ENCODE peak calls at places on chromosomes 1 and 21, in six cellular contexts. C is aorta, H is left ventricle myocardium inferior, U is skeletal muscle cell, J is prostate gland, A is HL-60. K is an unnamed sample.

GRCh38 chr1:226821719-226822085 is 48.7 kb upstream of the PSEN2 start:
- DNase-seq in C (no peak), H (no peak), U (no peak), J (no peak), A (no peak), K (no peak)

GRCh38 chr21:33578959-33579542 is 9.4 kb downstream of the DONSON start:
- DNase-seq in C (no peak), H (no peak), U (no peak), J (no peak), A (no peak), K (no peak)

GRCh38 chr1:7313081-7313546 is 458.0 kb upstream of the VAMP3 start:
- DNase-seq in C (no peak), H (no peak), U (no peak), J (no peak), A (no peak), K (no peak)

GRCh38 chr1:52343982-52344381 is 22.0 kb downstream of the CC2D1B start:
- DNase-seq in C (no peak), H (no peak), U (no peak), J (no peak), A (no peak), K (no peak)

GRCh38 chr1:159854101-159854692 is 8.3 kb downstream of the VSIG8 start:
- DNase-seq in C (peak), H (peak), U (no peak), J (peak), A (no peak), K (peak)

GRCh38 chr1:49046305-49046704 is 269.6 kb upstream of the BEND5 start:
- DNase-seq in C (no peak), H (no peak), U (no peak), J (no peak), A (no peak), K (no peak)

GRCh38 chr1:96746440-96747223 is 25.0 kb downstream of the PTBP2 start:
- DNase-seq in C (no peak), H (no peak), U (no peak), J (no peak), A (no peak), K (no peak)

GRCh38 chr21:42737969-42738590 is 84.7 kb downstream of the PDE9A start:
- DNase-seq in C (no peak), H (peak), U (no peak), J (no peak), A (peak), K (peak)

GRCh38 chr1:179190861-179191260 is 38.6 kb downstream of the ABL2 start:
- DNase-seq in C (no peak), H (no peak), U (no peak), J (no peak), A (no peak), K (no peak)

GRCh38 chr1:37515185-37516034 is 844 bp upstream of the MEAF6 start:
- DNase-seq in C (no peak), H (no peak), U (no peak), J (no peak), A (no peak), K (peak)
- H3K4me3 ChIP-seq in C (peak), H (peak), U (peak), J (peak), A (peak), K (peak)

GRCh38 chr1:18109058-18109755 is 1.6 kb downstream of the IGSF21 start:
- DNase-seq in C (no peak), H (no peak), U (no peak), J (peak), A (no peak), K (no peak)
- H3K4me3 ChIP-seq in C (no peak), H (peak), U (no peak), J (no peak), A (no peak), K (peak)

DNA sequence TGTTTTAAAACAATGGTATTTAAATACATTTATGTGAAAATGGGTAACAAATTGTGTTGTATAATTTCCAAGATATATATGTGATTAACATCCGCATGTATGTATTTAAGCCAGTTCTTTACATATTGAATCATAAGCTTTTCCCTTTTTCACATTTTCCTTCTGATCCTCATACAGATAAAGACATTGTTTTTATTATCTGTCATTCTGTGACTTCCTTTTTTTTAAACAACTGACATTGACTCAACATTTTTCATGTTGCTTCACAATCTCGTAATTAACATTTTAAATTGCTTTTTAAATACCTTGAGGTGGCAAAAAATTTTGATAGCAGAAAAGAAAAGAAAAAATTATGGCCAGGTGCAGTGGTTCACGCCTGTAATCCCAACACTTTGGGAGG is 1.4 kb downstream of the STXBP3 start:
- DNase-seq in C (no peak), H (no peak), U (no peak), J (no peak), A (peak), K (no peak)
- H3K4me3 ChIP-seq in C (no peak), H (peak), U (no peak), J (no peak), A (peak), K (peak)

GRCh38 chr1:57072775-57073174 is 107.0 kb upstream of the C8B start:
- DNase-seq in C (no peak), H (no peak), U (no peak), J (no peak), A (no peak), K (no peak)
- H3K4me3 ChIP-seq in C (no peak), H (no peak), U (no peak), J (no peak), A (no peak), K (no peak)

GRCh38 chr21:31555741-31556191 is 103.7 kb upstream of the SOD1 start:
- DNase-seq in C (no peak), H (no peak), U (no peak), J (no peak), A (no peak), K (no peak)

GRCh38 chr21:31554511-31555022 is 104.9 kb upstream of the SOD1 start:
- DNase-seq in C (no peak), H (no peak), U (no peak), J (no peak), A (no peak), K (no peak)

GRCh38 chr21:31553926-31554325 is 105.6 kb upstream of the SOD1 start:
- DNase-seq in C (no peak), H (no peak), U (no peak), J (no peak), A (no peak), K (no peak)

GRCh38 chr21:31552826-31553225 is 106.7 kb upstream of the SOD1 start:
- DNase-seq in C (no peak), H (no peak), U (no peak), J (no peak), A (no peak), K (no peak)

GRCh38 chr21:31553461-31553860 is 106.0 kb upstream of the SOD1 start:
- DNase-seq in C (no peak), H (no peak), U (no peak), J (no peak), A (no peak), K (no peak)
- H3K4me3 ChIP-seq in C (no peak), H (no peak), U (no peak), J (no peak), A (no peak), K (no peak)

GRCh38 chr1:156489935-156490293 is 10.7 kb downstream of the MEF2D start:
- DNase-seq in C (no peak), H (no peak), U (no peak), J (no peak), A (peak), K (no peak)
- H3K4me3 ChIP-seq in C (no peak), H (peak), U (no peak), J (no peak), A (peak), K (peak)

GRCh38 chr1:206867716-206868115 is 2.3 kb downstream of the IL20 start:
- DNase-seq in C (no peak), H (no peak), U (no peak), J (no peak), A (no peak), K (no peak)
- H3K4me3 ChIP-seq in C (no peak), H (no peak), U (no peak), J (no peak), A (no peak), K (no peak)

GRCh38 chr1:198601936-198602889 is 36.6 kb upstream of the PTPRC start:
- DNase-seq in C (no peak), H (no peak), U (no peak), J (no peak), A (peak), K (no peak)
- H3K4me3 ChIP-seq in C (no peak), H (no peak), U (no peak), J (no peak), A (no peak), K (no peak)

DNA sequence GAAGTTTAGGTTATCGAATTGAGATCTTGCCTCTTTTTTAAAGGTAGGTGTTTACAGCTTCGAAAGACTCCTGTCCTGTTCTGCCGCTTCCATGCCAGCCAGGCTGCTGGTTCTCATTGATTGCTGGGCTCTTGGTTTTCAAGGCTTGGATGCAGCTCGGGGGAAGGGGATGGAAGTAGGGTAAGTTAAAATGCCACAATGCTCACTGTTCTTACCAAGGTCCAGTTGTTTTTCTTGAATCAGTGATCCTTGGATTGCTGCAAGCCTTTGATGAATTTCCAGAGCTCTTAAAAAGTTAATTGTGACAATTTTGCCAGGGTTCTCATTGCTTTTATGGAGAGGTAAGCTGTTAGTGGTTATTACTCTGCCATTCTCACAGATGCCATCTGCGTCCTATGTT is 74.9 kb downstream of the PCBP3 start:
- DNase-seq in C (no peak), H (no peak), U (no peak), J (no peak), A (no peak), K (no peak)
- H3K4me3 ChIP-seq in C (no peak), H (no peak), U (no peak), J (no peak), A (no peak), K (no peak)

K was measured in breast epithelium.